ENCODE peak calls at places on chromosomes 2 and 18, in seven cellular contexts. M is ovary, Y is adrenal gland, F is H1, I is breast epithelium, C is A549, D is lower leg skin. N is an unnamed sample.

GRCh38 chr2:207202645-207203044 is 36.9 kb upstream of the KLF7 start:
- DNase-seq in M (no peak), Y (no peak), F (peak; percentile 64), I (no peak), C (no peak), D (no peak), N (no peak)

GRCh38 chr2:176449852-176450251 is 180.6 kb downstream of the MTX2 start:
- DNase-seq in M (no peak), Y (no peak), F (peak; percentile 53), I (no peak), C (no peak), D (no peak), N (no peak)

GRCh38 chr2:198483046-198483445 is 678.7 kb downstream of the PLCL1 start:
- DNase-seq in M (no peak), Y (no peak), F (no peak), I (no peak), C (no peak), D (no peak), N (no peak)

GRCh38 chr18:45493830-45494229 is 121.4 kb upstream of the SLC14A2 start:
- DNase-seq in M (no peak), Y (no peak), F (no peak), I (no peak), C (no peak), D (no peak), N (no peak)

GRCh38 chr2:74441690-74442482 is at the start of gene RTKN:
- DNase-seq in M (peak; percentile 40), Y (no peak), F (peak; percentile 94), I (peak; percentile 79), C (peak; percentile 24), D (peak; percentile 89), N (no peak)

GRCh38 chr2:171595896-171596295 is 73.6 kb downstream of the CYBRD1 start:
- DNase-seq in M (no peak), Y (peak; percentile 64), F (no peak), I (no peak), C (peak; percentile 36), D (no peak), N (no peak)

GRCh38 chr18:48563027-48563426 is 24.2 kb downstream of the CTIF start:
- DNase-seq in M (no peak), Y (no peak), F (no peak), I (no peak), C (peak; percentile 16), D (no peak), N (peak; percentile 46)

GRCh38 chr2:10303174-10303633 is 500 bp downstream of the HPCAL1 start:
- DNase-seq in M (no peak), Y (no peak), F (no peak), I (no peak), C (no peak), D (peak; percentile 88), N (no peak)

GRCh38 chr2:160387558-160388262 is 105.9 kb downstream of the RBMS1 start:
- DNase-seq in M (peak; percentile 83), Y (peak; percentile 87), F (no peak), I (no peak), C (peak; percentile 85), D (no peak), N (peak; percentile 61)

GRCh38 chr2:241123816-241124536 is 21.9 kb upstream of the MTERF4 start:
- DNase-seq in M (no peak), Y (no peak), F (no peak), I (peak; percentile 79), C (no peak), D (no peak), N (no peak)

GRCh38 chr2:215419769-215420470 is 15.9 kb downstream of the FN1 start:
- DNase-seq in M (no peak), Y (no peak), F (no peak), I (no peak), C (peak; percentile 38), D (no peak), N (no peak)

GRCh38 chr18:44589709-44590108 is 91.0 kb upstream of the SETBP1 start:
- DNase-seq in M (no peak), Y (no peak), F (no peak), I (no peak), C (no peak), D (no peak), N (no peak)

GRCh38 chr2:88735853-88736252 is 44.4 kb downstream of the RPIA start:
- DNase-seq in M (no peak), Y (no peak), F (no peak), I (no peak), C (peak; percentile 47), D (no peak), N (no peak)

GRCh38 chr2:235896061-235896460 is 272.1 kb downstream of the GBX2 start:
- DNase-seq in M (no peak), Y (no peak), F (no peak), I (no peak), C (no peak), D (no peak), N (no peak)

GRCh38 chr2:62662131-62662530 is 43.4 kb upstream of the EHBP1 start:
- DNase-seq in M (no peak), Y (no peak), F (no peak), I (no peak), C (no peak), D (no peak), N (no peak)

GRCh38 chr2:62662548-62662947 is 43.0 kb upstream of the EHBP1 start:
- DNase-seq in M (peak; percentile 23), Y (peak; percentile 77), F (no peak), I (no peak), C (no peak), D (no peak), N (no peak)

GRCh38 chr2:62665446-62665845 is 40.1 kb upstream of the EHBP1 start:
- DNase-seq in M (no peak), Y (no peak), F (no peak), I (no peak), C (no peak), D (no peak), N (no peak)

GRCh38 chr2:62663443-62663842 is 42.1 kb upstream of the EHBP1 start:
- DNase-seq in M (no peak), Y (no peak), F (no peak), I (no peak), C (no peak), D (no peak), N (no peak)

GRCh38 chr2:62663920-62664319 is 41.6 kb upstream of the EHBP1 start:
- DNase-seq in M (no peak), Y (no peak), F (no peak), I (no peak), C (no peak), D (no peak), N (no peak)
- TF ChIP-seq CTCF in M (peak; percentile 58), Y (peak; percentile 19), F (no peak), I (no peak), C (no peak), D (no peak), N (no peak)

GRCh38 chr18:62720048-62720447 is 4.7 kb downstream of the PHLPP1 start:
- DNase-seq in M (no peak), Y (no peak), F (no peak), I (no peak), C (no peak), D (no peak), N (no peak)

GRCh38 chr18:62717850-62718229 is 2.5 kb downstream of the PHLPP1 start:
- DNase-seq in M (no peak), Y (no peak), F (no peak), I (no peak), C (peak; percentile 1), D (no peak), N (no peak)

GRCh38 chr18:62717059-62717849 is 1.9 kb downstream of the PHLPP1 start:
- DNase-seq in M (peak; percentile 20), Y (peak; percentile 56), F (no peak), I (peak; percentile 47), C (peak; percentile 26), D (peak; percentile 91), N (no peak)

GRCh38 chr18:62716679-62717058 is 1.3 kb downstream of the PHLPP1 start:
- DNase-seq in M (peak; percentile 43), Y (peak; percentile 60), F (peak; percentile 73), I (no peak), C (peak; percentile 21), D (peak; percentile 88), N (peak; percentile 65)

DNA sequence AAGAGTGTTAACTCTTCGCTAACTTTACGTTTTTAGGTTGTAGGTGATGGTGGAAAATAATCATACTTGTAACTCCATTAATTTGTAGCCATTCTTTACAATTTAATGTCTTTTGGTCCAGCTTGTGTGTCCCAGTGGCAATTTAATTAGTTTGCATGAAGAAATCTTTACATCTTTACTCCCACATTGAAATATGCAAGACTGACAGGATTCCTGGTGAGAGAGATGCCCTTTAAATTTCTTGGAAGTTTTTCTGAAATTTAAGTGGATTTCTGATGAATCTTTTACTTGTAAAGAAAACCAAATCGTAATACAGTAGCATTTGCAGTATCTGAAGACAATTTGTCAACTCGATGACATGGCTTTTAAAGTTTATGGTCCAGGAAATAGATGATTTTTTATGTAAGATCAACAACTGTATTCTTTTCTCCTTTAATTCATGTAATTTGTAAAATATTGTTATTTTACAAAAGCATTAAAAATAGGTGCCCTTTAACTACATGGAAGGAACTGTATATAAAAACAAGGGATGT is 3.0 kb downstream of the PHLPP1 start:
- DNase-seq in M (no peak), Y (no peak), F (no peak), I (no peak), C (no peak), D (no peak), N (no peak)
- H3K4me3 ChIP-seq in M (peak overlapping the region; percentile 59), Y (no peak overlapping the region), F (peak overlapping the region; percentile 81), I (peak overlapping the region; percentile 76), C (peak overlapping the region; percentile 69), D (no peak overlapping the region), N (peak overlapping the region; percentile 75)

GRCh38 chr2:727071-727470 is 49.9 kb upstream of the TMEM18 start:
- DNase-seq in M (no peak), Y (no peak), F (no peak), I (no peak), C (no peak), D (no peak), N (no peak)

GRCh38 chr2:726158-726557 is 49.0 kb upstream of the TMEM18 start:
- DNase-seq in M (no peak), Y (no peak), F (no peak), I (no peak), C (no peak), D (no peak), N (no peak)

GRCh38 chr2:725464-725863 is 48.3 kb upstream of the TMEM18 start:
- DNase-seq in M (no peak), Y (no peak), F (no peak), I (no peak), C (no peak), D (no peak), N (no peak)

GRCh38 chr2:729363-729762 is 52.2 kb upstream of the TMEM18 start:
- DNase-seq in M (no peak), Y (no peak), F (no peak), I (no peak), C (no peak), D (no peak), N (no peak)

DNA sequence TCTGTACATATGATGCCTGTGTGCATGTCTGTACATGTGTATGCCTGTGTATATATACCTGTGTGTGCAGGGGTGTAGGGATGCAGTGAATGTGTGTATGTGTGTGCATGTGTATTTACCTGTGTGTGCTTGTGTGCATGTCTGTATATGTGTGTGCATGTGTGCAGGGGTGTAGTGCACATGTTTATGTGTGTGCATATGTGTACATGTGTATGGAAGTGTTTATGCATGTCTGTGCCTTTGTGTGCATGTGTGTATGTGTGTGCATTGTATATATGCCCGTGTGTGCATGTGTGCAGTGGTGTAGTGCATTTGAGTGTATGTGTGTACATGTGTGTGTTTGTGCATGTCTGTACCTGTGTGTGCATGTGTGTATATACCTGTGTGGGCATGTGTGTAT is 51.0 kb upstream of the TMEM18 start:
- DNase-seq in M (no peak), Y (no peak), F (no peak), I (no peak), C (no peak), D (no peak), N (no peak)
- TF ChIP-seq POLR2A in M (no peak), Y (no peak), F (no peak), I (no peak), C (no peak), D (no peak), N (no peak)

GRCh38 chr18:23618862-23619387 is 32.6 kb upstream of the NPC1 start:
- DNase-seq in M (peak; percentile 68), Y (peak; percentile 65), F (peak; percentile 86), I (peak; percentile 28), C (peak; percentile 55), D (no peak), N (no peak)
- TF ChIP-seq CTCF in M (peak; percentile 37), Y (peak; percentile 1), F (peak; percentile 36), I (no peak), C (no peak), D (no peak), N (no peak)